ENCODE peak calls at places on chromosomes 16 and 17, in seven cellular contexts. A is lung; P is left ventricle myocardium inferior; L is CD8-positive, alpha-beta T cell; O is uterus; G is cardiac muscle cell; T is ascending aorta. E is an unnamed sample. For H3K4me1, the result is how much of the 10 kb centered on the place peaks cover.

GRCh38 chr16:87375426-87376135 is 8.0 kb downstream of the FBXO31 start:
- DNase-seq in G (no peak), O (no peak), P (no peak), T (no peak), A (no peak), L (no peak), E (no peak)

GRCh38 chr16:85688586-85689284 is at the start of gene GINS2:
- DNase-seq in A (peak), P (peak), T (peak), G (peak), O (peak), L (peak), E (peak)

GRCh38 chr16:60295451-60295850 is 1561.3 kb upstream of the GOT2 start:
- DNase-seq in P (no peak), A (no peak), T (no peak), O (no peak), G (no peak), L (no peak), E (no peak)

GRCh38 chr17:30363715-30364202 is 15.0 kb upstream of the CPD start:
- DNase-seq in L (peak), P (no peak), T (no peak), G (no peak), A (peak), O (no peak), E (no peak)

GRCh38 chr16:78390828-78391227 is 291.4 kb downstream of the WWOX start:
- DNase-seq in A (no peak), G (no peak), L (no peak), T (no peak), O (no peak), P (no peak), E (no peak)

GRCh38 chr16:24972608-24973220 is 42.5 kb downstream of the ARHGAP17 start:
- DNase-seq in P (no peak), L (no peak), O (no peak), A (no peak), G (no peak), T (peak), E (no peak)

GRCh38 chr17:64357191-64357981 is 33.3 kb downstream of the PECAM1 start:
- DNase-seq in O (peak), P (peak), T (no peak), L (no peak), A (no peak), G (no peak), E (no peak)

GRCh38 chr16:83215417-83216001 is 588.7 kb downstream of the CDH13 start:
- DNase-seq in O (no peak), A (no peak), P (no peak), L (peak), G (peak), T (no peak), E (peak)

GRCh38 chr16:66616169-66616568 is 11.7 kb downstream of the CMTM3 start:
- DNase-seq in G (no peak), O (no peak), P (no peak), T (no peak), L (no peak), A (no peak), E (no peak)

GRCh38 chr17:35871415-35871814 is 2.7 kb upstream of the HEATR9 start:
- DNase-seq in T (no peak), O (no peak), P (no peak), L (peak), G (no peak), A (no peak), E (no peak)

GRCh38 chr16:15949210-15950166 is at the start of gene ABCC1:
- DNase-seq in P (peak), G (peak), T (no peak), L (peak), A (no peak), O (peak), E (peak)

GRCh38 chr17:67689534-67690177 is 28.1 kb upstream of the NOL11 start:
- DNase-seq in G (peak), P (no peak), O (peak), A (peak), T (peak), L (peak), E (no peak)

GRCh38 chr16:56669005-56669839 is at the start of gene MT1H:
- DNase-seq in L (no peak), G (no peak), A (no peak), P (no peak), T (no peak), O (no peak), E (peak)
- H3K27ac ChIP-seq in L (no peak), G (no peak), A (no peak), P (no peak), T (no peak), O (no peak), E (peak)

GRCh38 chr16:9438991-9439390 is 347.5 kb downstream of the HAPSTR1 start:
- DNase-seq in A (no peak), P (no peak), O (no peak), T (no peak), G (no peak), L (no peak), E (no peak)

GRCh38 chr16:9437115-9437514 is 345.7 kb downstream of the HAPSTR1 start:
- DNase-seq in A (no peak), O (no peak), L (no peak), T (no peak), P (no peak), G (no peak), E (no peak)

GRCh38 chr16:9429946-9430345 is 338.5 kb downstream of the HAPSTR1 start:
- DNase-seq in P (no peak), G (no peak), L (no peak), O (no peak), T (no peak), A (no peak), E (no peak)

GRCh38 chr16:9436175-9436574 is 344.7 kb downstream of the HAPSTR1 start:
- DNase-seq in T (no peak), A (no peak), G (no peak), P (no peak), L (no peak), O (no peak), E (no peak)

GRCh38 chr16:9434659-9435058 is 343.2 kb downstream of the HAPSTR1 start:
- DNase-seq in O (no peak), G (no peak), P (no peak), T (no peak), A (no peak), L (no peak), E (no peak)
- TF ChIP-seq CTCF in O (no peak), G (no peak), P (no peak), T (no peak), A (no peak), L (no peak), E (no peak)

DNA sequence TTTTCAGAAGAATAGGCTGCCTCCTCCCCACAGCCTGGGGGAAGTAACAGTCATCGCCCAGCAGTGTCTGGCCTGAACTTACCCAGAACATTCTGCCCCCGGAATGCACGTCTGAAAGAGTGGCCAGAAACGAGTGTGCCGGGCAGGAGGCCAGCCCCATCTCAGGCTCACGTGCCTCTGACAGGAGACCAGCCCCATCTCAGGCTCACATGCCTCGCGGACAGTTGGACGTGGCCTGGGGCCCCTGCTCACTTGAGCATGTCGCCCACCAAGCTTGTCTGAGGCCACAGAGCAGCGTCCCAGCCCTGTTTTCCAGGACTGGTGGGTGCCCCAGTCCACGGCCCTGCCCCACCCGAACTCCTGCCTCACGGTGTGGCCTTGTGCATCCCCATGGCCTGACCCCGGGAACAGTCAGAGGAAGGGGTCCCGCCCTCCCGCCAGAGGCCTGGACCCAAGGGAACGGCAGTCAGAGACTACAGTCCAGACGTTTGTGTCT is 16.3 kb upstream of the CDH15 start:
- DNase-seq in G (peak), A (peak), T (peak), O (peak), P (peak), L (no peak), E (no peak)
- H3K4me1 ChIP-seq in G (under half), A (under half), T (under half), O (under half), P (under half), L (under half), E (under half)

GRCh38 chr17:75970011-75970523 is 8.9 kb downstream of the ACOX1 start:
- DNase-seq in P (no peak), A (no peak), O (no peak), L (no peak), G (no peak), T (no peak), E (peak)
- H3K27ac ChIP-seq in P (peak), A (peak), O (no peak), L (no peak), G (no peak), T (no peak), E (peak)

GRCh38 chr17:70905796-70906195 is 736.5 kb downstream of the KCNJ2 start:
- DNase-seq in P (peak), G (no peak), O (peak), L (no peak), T (peak), A (peak), E (no peak)

GRCh38 chr17:70906808-70907207 is 737.5 kb downstream of the KCNJ2 start:
- DNase-seq in L (no peak), P (peak), A (no peak), T (no peak), G (peak), O (no peak), E (no peak)

GRCh38 chr17:70896843-70897242 is 727.5 kb downstream of the KCNJ2 start:
- DNase-seq in T (no peak), A (no peak), G (no peak), P (no peak), O (no peak), L (no peak), E (no peak)

GRCh38 chr17:70901870-70902269 is 732.5 kb downstream of the KCNJ2 start:
- DNase-seq in O (no peak), T (no peak), L (no peak), G (no peak), P (no peak), A (no peak), E (no peak)
- TF ChIP-seq CTCF in O (no peak), T (no peak), L (no peak), G (no peak), P (no peak), A (no peak), E (no peak)

E was measured in pancreas.